ENCODE peak calls at places on chromosomes 11 and 22, in seven cellular contexts. J is nucleus accumbens; S is A673; N is naive thymus-derived CD4-positive, alpha-beta T cell; Q is pancreas; Y is aorta; W is left cardiac atrium. B is an unnamed sample.
A peak's percentile ranks its signal among the peaks of the same experiment; 100 is the strongest.

GRCh38 chr11:109939176-109939810 is 153.9 kb upstream of the ZC3H12C start:
- DNase-seq in J (no peak), S (peak; percentile 91), N (no peak), Q (peak; percentile 50), Y (no peak), W (no peak), B (no peak)

GRCh38 chr11:33778682-33779081 is 4.4 kb upstream of the FBXO3 start:
- DNase-seq in J (no peak), S (peak; percentile 88), N (no peak), Q (no peak), Y (no peak), W (no peak), B (no peak)

GRCh38 chr11:2325719-2326118 is 23.9 kb downstream of the TSPAN32 start:
- DNase-seq in J (no peak), S (no peak), N (no peak), Q (peak; percentile 76), Y (peak; percentile 22), W (peak; percentile 60), B (peak; percentile 68)

GRCh38 chr11:131893103-131893502 is 522.7 kb downstream of the NTM start:
- DNase-seq in J (no peak), S (no peak), N (no peak), Q (no peak), Y (no peak), W (no peak), B (no peak)

GRCh38 chr11:124823512-124824376 is 23.5 kb upstream of the MSANTD2 start:
- DNase-seq in J (no peak), S (no peak), N (no peak), Q (no peak), Y (no peak), W (no peak), B (no peak)

GRCh38 chr11:65502274-65502851 is 3.5 kb downstream of the MALAT1 start:
- DNase-seq in J (no peak), S (no peak), N (peak; percentile 29), Q (no peak), Y (no peak), W (no peak), B (no peak)

GRCh38 chr11:74877132-74877531 is 71.8 kb downstream of the XRRA1 start:
- DNase-seq in J (no peak), S (peak; percentile 31), N (no peak), Q (no peak), Y (no peak), W (no peak), B (no peak)

GRCh38 chr11:11115475-11115874 is 237.6 kb downstream of the CSNK2A3 start:
- DNase-seq in J (no peak), S (no peak), N (no peak), Q (no peak), Y (no peak), W (no peak), B (no peak)

GRCh38 chr11:9047986-9048522 is 43.3 kb downstream of the SCUBE2 start:
- DNase-seq in J (no peak), S (peak; percentile 91), N (no peak), Q (no peak), Y (no peak), W (no peak), B (no peak)

GRCh38 chr11:47325271-47326041 is 27.0 kb downstream of the MYBPC3 start:
- DNase-seq in J (no peak), S (no peak), N (no peak), Q (no peak), Y (peak; percentile 59), W (no peak), B (peak; percentile 81)

GRCh38 chr11:124551189-124551588 is 7.7 kb upstream of the OR8B12 start:
- DNase-seq in J (no peak), S (no peak), N (no peak), Q (no peak), Y (no peak), W (no peak), B (no peak)

GRCh38 chr11:130055637-130056036 is 14.1 kb upstream of the APLP2 start:
- DNase-seq in J (no peak), S (no peak), N (no peak), Q (no peak), Y (no peak), W (no peak), B (no peak)

GRCh38 chr11:75325713-75326438 is 25.6 kb downstream of the ARRB1 start:
- DNase-seq in J (no peak), S (peak; percentile 88), N (no peak), Q (peak; percentile 82), Y (peak; percentile 91), W (peak; percentile 85), B (no peak)

GRCh38 chr11:47391077-47391583 is 12.8 kb upstream of the SPI1 start:
- DNase-seq in J (no peak), S (no peak), N (no peak), Q (no peak), Y (no peak), W (no peak), B (no peak)

GRCh38 chr11:796565-797299 is 1.3 kb downstream of the SLC25A22 start:
- DNase-seq in J (no peak), S (no peak), N (no peak), Q (no peak), Y (no peak), W (no peak), B (no peak)

GRCh38 chr11:91115116-91115515 is 892.3 kb upstream of the CHORDC1 start:
- DNase-seq in J (no peak), S (no peak), N (no peak), Q (no peak), Y (no peak), W (no peak), B (no peak)

GRCh38 chr11:68927280-68928107 is 23.8 kb downstream of the IGHMBP2 start:
- DNase-seq in J (no peak), S (no peak), N (no peak), Q (no peak), Y (peak; percentile 57), W (no peak), B (no peak)

GRCh38 chr11:76688146-76688545 is 17.6 kb upstream of the LRRC32 start:
- DNase-seq in J (no peak), S (no peak), N (no peak), Q (no peak), Y (no peak), W (no peak), B (no peak)

GRCh38 chr11:47592276-47592675 is 1.9 kb downstream of the C1QTNF4 start:
- DNase-seq in J (no peak), S (no peak), N (no peak), Q (no peak), Y (no peak), W (no peak), B (no peak)

GRCh38 chr22:46846154-46846831 is 83.8 kb downstream of the TBC1D22A start:
- DNase-seq in J (no peak), S (no peak), N (no peak), Q (no peak), Y (no peak), W (no peak), B (no peak)

B was measured in mesenteric fat pad.